ENCODE peak calls at places on chromosome 14, in six cellular contexts. E is AG09319, U is fibroblast of lung, O is ascending aorta, P is WERI-Rb-1, F is GM13977. T is an unnamed sample.

GRCh38 chr14:100604709-100605108 is 17.5 kb upstream of the BEGAIN start:
- DNase-seq in P (no peak), F (no peak), O (no peak), U (no peak), E (no peak), T (no peak)

GRCh38 chr14:67357583-67358354 is 1.8 kb downstream of the ATP6V1D start:
- DNase-seq in P (no peak), E (no peak), F (no peak), U (peak), O (no peak), T (no peak)

GRCh38 chr14:75459099-75459741 is 31.4 kb downstream of the JDP2 start:
- DNase-seq in E (no peak), U (no peak), P (no peak), F (no peak), O (no peak), T (no peak)

GRCh38 chr14:24818054-24818822 is 184.2 kb upstream of the GZMB start:
- DNase-seq in E (no peak), O (no peak), P (no peak), U (peak), F (no peak), T (no peak)

GRCh38 chr14:99524091-99524661 is 43.0 kb downstream of the CCNK start:
- DNase-seq in F (no peak), E (no peak), O (no peak), U (peak), P (no peak), T (no peak)

GRCh38 chr14:50257728-50258127 is 26.4 kb upstream of the SOS2 start:
- DNase-seq in F (no peak), E (no peak), O (no peak), U (no peak), P (no peak), T (no peak)

GRCh38 chr14:100664841-100665425 is 61.8 kb upstream of the DLK1 start:
- DNase-seq in E (peak), F (no peak), O (no peak), U (peak), P (no peak), T (no peak)

GRCh38 chr14:58243790-58244555 is 670 bp upstream of the PSMA3 start:
- DNase-seq in P (no peak), O (no peak), U (peak), F (no peak), E (no peak), T (no peak)

GRCh38 chr14:65531148-65531547 is 118.6 kb downstream of the FUT8 start:
- DNase-seq in F (no peak), P (no peak), E (no peak), U (no peak), O (no peak), T (no peak)

GRCh38 chr14:34665785-34666425 is 36.0 kb upstream of the SNX6 start:
- DNase-seq in O (peak), F (no peak), P (no peak), E (peak), U (peak), T (no peak)

GRCh38 chr14:70827366-70828151 is 18.2 kb upstream of the MAP3K9 start:
- DNase-seq in F (no peak), E (no peak), O (no peak), P (no peak), U (no peak), T (no peak)

GRCh38 chr14:62301076-62301475 is 538.9 kb downstream of the SNAPC1 start:
- DNase-seq in F (no peak), O (no peak), E (no peak), U (peak), P (no peak), T (no peak)

GRCh38 chr14:20904393-20905029 is 13.3 kb downstream of the RNASE3 start:
- DNase-seq in O (no peak), P (no peak), E (no peak), U (no peak), F (no peak), T (no peak)

GRCh38 chr14:26281280-26281998 is 316.4 kb downstream of the NOVA1 start:
- DNase-seq in E (peak), U (peak), F (no peak), O (no peak), P (no peak), T (no peak)

GRCh38 chr14:27012641-27013040 is 414.8 kb upstream of the NOVA1 start:
- DNase-seq in O (no peak), E (no peak), U (no peak), F (no peak), P (no peak), T (no peak)

GRCh38 chr14:103057028-103057371 is 349 bp downstream of the CDC42BPB start:
- DNase-seq in P (no peak), U (peak), O (peak), F (no peak), E (no peak), T (no peak)

GRCh38 chr14:43183916-43184315 is 1323.2 kb downstream of the FSCB start:
- DNase-seq in U (no peak), O (no peak), F (no peak), P (no peak), E (no peak), T (no peak)

DNA sequence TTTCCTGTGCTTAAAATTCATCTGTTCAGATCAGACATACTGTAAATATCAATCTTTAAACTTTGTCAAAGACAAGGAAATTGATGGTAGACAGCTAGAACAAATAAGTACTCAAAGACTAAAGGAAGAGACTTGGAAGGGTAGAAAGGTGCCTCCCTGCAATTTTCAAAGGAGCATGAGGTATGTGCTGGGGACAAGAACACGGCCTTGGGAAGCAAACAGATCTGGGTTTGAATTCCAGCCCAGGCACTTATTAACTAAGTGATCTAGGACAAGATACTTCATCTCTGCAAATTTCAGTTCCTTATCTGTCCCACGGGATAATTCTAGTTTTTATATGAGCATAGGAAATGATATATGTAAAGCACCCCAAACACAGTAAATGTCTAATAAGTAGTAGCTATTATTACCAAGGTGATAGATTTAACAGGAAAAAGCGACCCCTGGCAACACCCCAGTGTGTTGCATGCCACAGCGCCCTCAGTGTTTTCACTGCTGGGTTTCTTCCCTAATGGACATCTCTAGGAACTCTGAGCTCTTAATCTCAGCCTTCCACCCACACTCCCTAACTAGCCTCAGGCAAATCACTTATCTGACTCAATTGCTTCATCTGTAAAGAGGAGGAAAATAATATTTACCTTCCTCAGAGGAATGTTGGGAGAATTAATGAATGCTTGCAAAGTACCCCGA is 44.7 kb upstream of the BMP4 start:
- DNase-seq in F (no peak), U (peak), P (no peak), O (no peak), E (no peak), T (no peak)
- TF ChIP-seq CTCF in F (peak), U (no peak), P (peak), O (no peak), E (no peak), T (no peak)

DNA sequence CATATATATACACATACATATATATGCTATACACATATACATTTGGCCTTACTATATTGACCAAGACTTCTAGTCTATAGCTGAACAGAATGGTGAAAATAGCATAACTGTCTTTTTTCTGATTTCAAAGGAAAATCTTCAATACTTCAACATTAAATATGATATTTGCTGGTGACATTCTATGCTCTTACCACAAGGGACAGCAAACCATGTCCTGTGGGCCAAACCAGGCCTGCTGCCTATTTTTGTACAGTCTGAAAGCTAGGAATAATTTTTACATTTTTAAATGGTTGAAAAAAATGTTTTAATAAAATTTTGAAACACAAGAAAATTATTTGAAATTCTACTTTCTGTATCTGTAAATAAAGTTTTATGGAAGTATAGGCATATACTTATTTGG is 63.6 kb downstream of the EML5 start:
- DNase-seq in F (no peak), P (no peak), U (no peak), E (no peak), O (no peak), T (no peak)
- TF ChIP-seq CTCF in F (peak), P (peak), U (peak), E (peak), O (no peak), T (no peak)

DNA sequence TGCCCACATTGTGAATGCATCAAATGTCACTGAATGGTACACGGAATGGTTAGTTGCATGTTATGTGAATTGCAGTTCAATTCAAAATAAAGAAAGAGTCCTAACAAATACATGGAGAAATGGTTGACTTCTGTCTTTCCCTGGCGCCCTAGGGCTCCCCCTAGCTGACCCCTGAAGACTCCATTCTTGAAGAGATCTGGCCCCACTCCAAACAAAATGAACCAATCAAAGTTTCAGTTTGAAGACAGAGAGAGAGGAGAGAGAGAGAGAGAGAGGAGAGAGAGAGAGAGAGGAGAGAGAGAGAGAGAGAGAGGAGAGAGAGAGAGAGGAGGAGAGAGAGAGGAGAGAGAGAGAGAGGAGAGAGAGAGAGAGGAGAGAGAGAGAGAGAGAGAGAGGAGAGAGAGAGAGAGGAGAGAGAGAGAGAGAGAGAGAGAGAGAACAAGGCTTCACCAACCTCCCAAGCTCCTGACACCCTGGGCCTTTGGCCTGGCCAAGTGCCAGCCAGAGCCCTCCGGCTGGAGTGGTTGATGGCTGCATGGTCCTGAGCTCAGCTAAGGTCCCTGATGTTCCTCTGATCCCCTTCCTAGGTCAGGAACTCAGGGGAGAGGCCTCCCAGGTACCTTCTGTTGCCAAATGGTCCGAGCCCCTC is 188.7 kb downstream of the ESRRB start:
- DNase-seq in U (no peak), F (no peak), O (no peak), E (no peak), P (no peak), T (no peak)
- TF ChIP-seq CTCF in U (no peak), F (no peak), O (no peak), E (no peak), P (peak), T (peak)

GRCh38 chr14:94751956-94752355 is 18.0 kb downstream of the GSC start:
- DNase-seq in U (no peak), E (no peak), O (no peak), P (no peak), F (no peak), T (no peak)

GRCh38 chr14:94750371-94750770 is 19.5 kb downstream of the GSC start:
- DNase-seq in O (no peak), E (no peak), P (no peak), U (no peak), F (no peak), T (no peak)

GRCh38 chr14:94746131-94746530 is 23.8 kb downstream of the GSC start:
- DNase-seq in F (no peak), P (no peak), E (no peak), U (no peak), O (no peak), T (no peak)

GRCh38 chr14:94751321-94751720 is 18.6 kb downstream of the GSC start:
- DNase-seq in P (no peak), O (no peak), E (no peak), U (no peak), F (no peak), T (no peak)

GRCh38 chr14:94748667-94749347 is 21.1 kb downstream of the GSC start:
- DNase-seq in U (no peak), O (no peak), E (no peak), F (peak), P (peak), T (no peak)
- TF ChIP-seq CTCF in U (peak), O (peak), E (peak), F (peak), P (peak), T (peak)

GRCh38 chr14:104870368-104871144 is 5.5 kb downstream of the CEP170B start:
- DNase-seq in O (peak), F (no peak), U (no peak), P (peak), E (no peak), T (no peak)
- TF ChIP-seq CTCF in O (peak), F (peak), U (peak), P (peak), E (peak), T (peak)

DNA sequence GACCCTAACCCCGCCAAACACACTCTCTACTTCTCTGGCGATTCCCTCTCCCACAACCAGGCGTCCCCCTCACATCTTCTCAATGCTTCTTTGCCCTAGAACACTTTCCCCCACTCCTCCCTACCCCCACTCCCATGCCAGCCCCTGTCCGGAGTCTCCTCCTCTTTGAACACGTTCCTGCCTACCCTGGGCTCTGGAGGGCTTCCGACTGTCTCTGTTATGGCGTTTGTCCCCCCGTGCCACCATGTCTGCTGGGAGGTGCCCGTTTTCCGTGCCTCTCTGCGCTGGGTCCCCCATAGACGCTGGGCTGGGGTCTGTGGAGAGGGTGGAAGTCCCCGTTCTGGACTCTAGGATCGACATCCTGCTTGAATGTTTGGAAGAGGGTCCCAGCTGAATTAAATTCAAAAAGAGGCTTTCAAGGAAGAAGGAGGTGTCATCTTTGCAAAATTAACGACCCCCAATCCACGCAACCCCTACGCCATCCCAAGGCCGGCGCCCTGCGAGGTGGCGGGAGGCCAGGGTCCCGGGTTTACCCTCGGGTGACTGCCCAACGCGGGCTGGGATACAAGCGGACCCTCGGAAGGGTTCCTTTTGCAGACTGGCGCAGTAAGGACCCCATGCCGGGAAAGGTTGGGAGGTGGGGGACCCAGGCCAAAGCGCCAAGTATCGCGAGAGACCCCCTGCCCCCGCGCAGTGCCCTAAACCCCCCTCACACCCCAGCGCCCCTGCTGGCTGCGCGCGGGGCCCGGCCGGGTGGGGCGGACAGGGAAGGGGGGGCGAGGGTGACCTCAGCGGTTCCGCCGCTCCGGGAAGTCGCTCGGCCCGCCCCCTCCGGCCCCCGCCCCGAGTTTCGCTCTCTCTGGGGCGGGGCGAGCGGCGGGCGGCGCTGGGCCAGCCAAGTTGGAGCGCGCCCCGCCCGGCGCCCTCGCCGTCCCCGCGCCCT is 973 bp upstream of the ZBTB42 start:
- DNase-seq in E (peak), P (no peak), U (peak), F (peak), O (peak), T (peak)
- TF ChIP-seq CTCF in E (peak), P (no peak), U (peak), F (peak), O (peak), T (peak)

DNA sequence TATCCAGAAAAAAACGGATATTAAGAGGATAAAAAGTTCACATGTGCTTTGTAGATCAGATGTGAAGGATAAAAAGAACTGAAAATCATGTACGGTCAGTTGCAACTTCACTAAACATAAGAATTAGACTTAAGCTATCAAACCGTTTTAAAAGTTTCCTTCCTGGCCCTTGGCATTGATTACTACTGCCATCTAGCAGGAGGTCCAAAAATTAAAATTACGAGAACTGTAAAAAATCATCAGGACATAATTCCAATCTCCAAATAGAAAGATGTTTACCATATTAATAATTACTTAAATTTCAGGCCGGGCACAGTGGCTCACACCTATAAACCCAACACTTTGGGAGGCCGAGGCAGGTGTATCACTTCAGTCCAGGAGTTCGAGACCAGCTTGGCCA is 7.9 kb downstream of the WDR89 start:
- DNase-seq in U (no peak), P (no peak), O (no peak), F (no peak), E (no peak), T (no peak)
- TF ChIP-seq CTCF in U (peak), P (no peak), O (no peak), F (peak), E (peak), T (no peak)

GRCh38 chr14:77141592-77142288 is at the start of gene ZDHHC22:
- DNase-seq in P (peak), F (peak), O (no peak), U (no peak), E (no peak), T (no peak)

GRCh38 chr14:77139540-77140342 is 1.9 kb downstream of the ZDHHC22 start:
- DNase-seq in P (peak), O (no peak), F (peak), U (no peak), E (no peak), T (peak)

GRCh38 chr14:77140343-77140936 is 1.2 kb downstream of the ZDHHC22 start:
- DNase-seq in O (no peak), F (no peak), E (no peak), U (no peak), P (peak), T (no peak)

GRCh38 chr14:77142289-77142814 is 761 bp upstream of the ZDHHC22 start:
- DNase-seq in U (no peak), E (no peak), P (peak), F (no peak), O (no peak), T (no peak)

GRCh38 chr14:77140937-77141591 is 527 bp downstream of the ZDHHC22 start:
- DNase-seq in U (peak), P (peak), E (no peak), F (peak), O (no peak), T (no peak)
- TF ChIP-seq CTCF in U (no peak), P (peak), E (peak), F (peak), O (peak), T (no peak)

GRCh38 chr14:105200641-105201040 is 19.5 kb upstream of the NUDT14 start:
- DNase-seq in P (no peak), E (no peak), F (no peak), O (no peak), U (no peak), T (no peak)

GRCh38 chr14:105201156-105201927 is 20.2 kb upstream of the NUDT14 start:
- DNase-seq in P (no peak), F (no peak), E (no peak), U (no peak), O (no peak), T (no peak)

GRCh38 chr14:105198588-105198987 is 17.5 kb upstream of the NUDT14 start:
- DNase-seq in U (no peak), O (no peak), F (no peak), E (no peak), P (no peak), T (no peak)

GRCh38 chr14:105199093-105199492 is 18.0 kb upstream of the NUDT14 start:
- DNase-seq in E (no peak), P (peak), U (peak), F (no peak), O (no peak), T (no peak)

DNA sequence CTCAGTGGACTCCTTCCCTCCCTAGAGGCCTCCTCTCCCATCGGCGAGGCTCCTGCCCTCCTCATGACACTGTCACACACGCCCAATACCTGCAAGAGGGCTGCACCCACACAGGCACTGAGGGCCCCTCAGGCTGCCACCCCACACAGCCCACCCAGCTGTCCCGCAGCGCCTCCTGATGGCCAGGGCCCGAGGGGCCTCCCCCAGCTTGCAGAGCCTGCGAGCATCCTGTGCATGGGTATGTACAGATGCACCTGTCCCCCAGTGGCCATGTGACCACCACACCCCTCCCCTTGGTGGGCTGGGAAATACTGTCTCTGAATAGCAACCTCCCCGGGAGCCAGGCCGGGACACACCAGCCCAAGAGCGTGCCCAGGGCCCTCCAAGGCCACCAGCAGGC is 19.0 kb upstream of the NUDT14 start:
- DNase-seq in O (no peak), F (no peak), U (no peak), E (no peak), P (no peak), T (no peak)
- TF ChIP-seq CTCF in O (no peak), F (peak), U (no peak), E (no peak), P (peak), T (peak)

T was measured in GM10248.